ENCODE peak calls at places on chromosomes 6 and 20, in nine cellular contexts. T is psoas muscle, F is pancreas, O is suprapubic skin, P is neural progenitor cell, L is heart left ventricle, Z is GM23338, N is H9, W is heart right ventricle. K is an unnamed sample. For H3K4me1, the result is how much of the 10 kb centered on the place peaks cover.

GRCh38 chr6:44983467-44984365 is 344.4 kb upstream of the RUNX2 start:
- DNase-seq in T (no peak), F (no peak), L (no peak), N (no peak), P (no peak), Z (no peak), W (no peak), O (no peak), K (no peak)

GRCh38 chr6:142683688-142684087 is 261.3 kb downstream of the HIVEP2 start:
- DNase-seq in L (no peak), N (no peak), O (no peak), P (no peak), T (no peak), F (no peak), W (no peak), Z (no peak), K (no peak)

GRCh38 chr20:63520939-63521601 is 505 bp downstream of the PPDPF start:
- DNase-seq in W (peak), T (peak), N (peak), L (peak), P (peak), F (peak), O (peak), Z (peak), K (peak)

GRCh38 chr6:53956068-53956711 is 155.1 kb upstream of the MLIP start:
- DNase-seq in Z (peak), T (peak), P (peak), F (peak), N (peak), O (peak), W (peak), L (peak), K (peak)

GRCh38 chr6:13508711-13509705 is 21.6 kb upstream of the GFOD1 start:
- DNase-seq in P (no peak), Z (peak), O (no peak), N (no peak), T (no peak), F (no peak), L (no peak), W (no peak), K (no peak)

GRCh38 chr6:21740719-21741118 is 147.2 kb downstream of the SOX4 start:
- DNase-seq in P (peak), O (no peak), W (no peak), Z (peak), N (no peak), F (no peak), L (no peak), T (no peak), K (no peak)

GRCh38 chr20:24100370-24101011 is 111.9 kb upstream of the GGTLC1 start:
- DNase-seq in O (no peak), W (peak), N (no peak), P (peak), Z (peak), L (no peak), T (peak), F (no peak), K (peak)

GRCh38 chr6:139161169-139161568 is 26.3 kb downstream of the HECA start:
- DNase-seq in O (no peak), N (no peak), L (no peak), Z (no peak), F (no peak), W (no peak), P (no peak), T (no peak), K (no peak)

GRCh38 chr6:1983850-1984249 is 261.6 kb downstream of the GMDS start:
- DNase-seq in F (no peak), W (no peak), T (no peak), N (no peak), P (no peak), Z (no peak), O (no peak), L (no peak), K (no peak)

GRCh38 chr6:40778918-40779317 is 191.8 kb upstream of the LRFN2 start:
- DNase-seq in P (no peak), Z (no peak), F (no peak), T (no peak), O (no peak), N (no peak), L (no peak), W (no peak), K (no peak)

GRCh38 chr6:26183581-26184408 is 96.6 kb downstream of the HFE start:
- DNase-seq in P (peak), O (no peak), W (peak), T (peak), L (peak), N (peak), F (peak), Z (peak), K (peak)

GRCh38 chr6:20038805-20039204 is 173.5 kb downstream of the MBOAT1 start:
- DNase-seq in L (no peak), W (no peak), O (no peak), P (no peak), Z (no peak), F (no peak), N (no peak), T (no peak), K (no peak)

GRCh38 chr6:132937466-132937906 is 123.1 kb downstream of the RPS12 start:
- DNase-seq in W (peak), Z (peak), F (peak), N (peak), T (no peak), P (peak), O (no peak), L (no peak), K (no peak)

GRCh38 chr6:149264629-149265028 is 52.9 kb upstream of the TAB2 start:
- DNase-seq in F (no peak), O (no peak), N (peak), T (no peak), L (no peak), Z (no peak), W (no peak), P (peak), K (no peak)

GRCh38 chr6:130600880-130601341 is 226.3 kb upstream of the SMLR1 start:
- DNase-seq in F (no peak), O (no peak), N (no peak), W (no peak), T (no peak), Z (peak), L (no peak), P (no peak), K (no peak)

GRCh38 chr6:143579703-143580102 is 68.2 kb upstream of the FUCA2 start:
- DNase-seq in W (peak), F (no peak), N (no peak), T (peak), Z (no peak), O (peak), L (no peak), P (no peak), K (no peak)

GRCh38 chr6:70381436-70381786 is 31.9 kb upstream of the FAM135A start:
- DNase-seq in L (no peak), N (no peak), T (no peak), P (no peak), F (no peak), Z (no peak), W (no peak), O (no peak), K (no peak)

GRCh38 chr6:56279346-56280080 is 32.1 kb upstream of the COL21A1 start:
- DNase-seq in T (no peak), N (no peak), F (no peak), L (no peak), Z (no peak), P (no peak), O (no peak), W (no peak), K (no peak)

GRCh38 chr20:49348563-49348962 is 70.7 kb upstream of the ZNFX1 start:
- DNase-seq in O (no peak), L (no peak), W (no peak), N (no peak), Z (no peak), F (no peak), P (no peak), T (no peak), K (no peak)
- H3K4me1 ChIP-seq in O (under half), L (under half), W (under half), N (under half), Z (under half), F (under half), P (under half), T (under half), K (under half)

GRCh38 chr6:33619166-33619565 is 2.0 kb upstream of the ITPR3 start:
- DNase-seq in L (no peak), P (no peak), O (no peak), N (no peak), T (no peak), W (no peak), F (no peak), Z (no peak), K (no peak)
- TF ChIP-seq CTCF in L (no peak), P (no peak), O (no peak), N (no peak), T (no peak), W (no peak), F (no peak), Z (no peak), K (peak)

GRCh38 chr20:43295263-43295662 is 105.6 kb upstream of the PTPRT start:
- DNase-seq in L (no peak), Z (no peak), W (no peak), F (no peak), N (no peak), P (no peak), T (no peak), O (no peak), K (no peak)
- H3K4me1 ChIP-seq in L (under half), Z (under half), W (under half), F (under half), N (under half), P (under half), T (under half), O (under half), K (under half)

GRCh38 chr6:150354754-150355571 is 13.8 kb upstream of the IYD start:
- DNase-seq in N (no peak), Z (no peak), T (no peak), O (peak), L (no peak), F (no peak), W (no peak), P (no peak), K (no peak)

GRCh38 chr6:150347845-150348244 is 21.0 kb upstream of the IYD start:
- DNase-seq in L (no peak), N (no peak), F (no peak), Z (no peak), W (no peak), P (no peak), O (no peak), T (no peak), K (no peak)

GRCh38 chr6:150353445-150353844 is 15.4 kb upstream of the IYD start:
- DNase-seq in F (no peak), N (no peak), T (no peak), W (no peak), Z (no peak), P (no peak), O (no peak), L (no peak), K (no peak)

GRCh38 chr6:150355932-150356331 is 12.9 kb upstream of the IYD start:
- DNase-seq in T (no peak), Z (no peak), N (peak), W (no peak), L (no peak), P (no peak), F (no peak), O (peak), K (no peak)

DNA sequence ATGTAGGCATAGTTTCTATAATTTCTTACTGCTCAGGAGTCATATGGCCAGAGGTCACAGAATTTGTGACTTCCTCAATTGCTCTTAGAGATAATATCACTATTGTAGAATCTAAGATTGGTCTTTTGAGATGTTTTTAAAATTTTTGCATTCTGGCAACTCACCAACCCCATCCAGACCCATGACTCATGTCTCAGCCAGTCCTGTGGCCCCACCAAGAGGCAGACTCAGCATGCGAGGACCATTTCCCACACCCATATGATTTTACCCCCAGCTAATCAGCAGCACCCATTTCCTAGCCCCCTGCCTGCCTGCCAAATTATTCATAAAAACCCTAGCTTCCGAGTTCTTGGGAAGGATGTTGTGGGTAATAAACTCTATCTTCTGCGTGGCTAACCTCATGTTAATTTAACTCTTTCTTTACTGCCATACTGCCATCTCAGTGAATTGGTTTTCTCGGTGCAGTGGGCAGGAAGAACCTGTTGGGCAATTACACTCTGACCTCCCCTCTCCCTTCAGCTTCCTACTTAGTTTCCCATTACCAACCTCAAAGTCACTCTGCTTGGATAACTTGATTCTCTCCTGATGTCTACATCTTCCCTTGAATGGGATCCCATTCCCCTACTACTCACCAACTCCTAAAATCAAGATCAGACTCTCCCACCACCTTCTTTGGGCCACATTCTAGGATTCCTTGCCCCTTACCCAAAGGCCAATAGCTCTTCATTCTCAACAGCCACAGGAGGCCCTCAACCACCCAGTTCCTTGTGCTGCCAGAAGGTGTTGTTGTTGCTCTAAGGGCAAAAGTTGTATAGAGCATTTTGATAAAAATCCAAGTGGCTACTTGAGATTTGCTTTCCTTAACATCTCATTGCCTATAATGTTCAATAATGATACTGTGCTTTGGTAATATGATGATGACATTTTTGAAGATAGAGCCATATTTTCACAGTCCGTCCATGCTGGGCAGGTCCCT is 16.2 kb upstream of the IYD start:
- DNase-seq in P (no peak), W (no peak), L (no peak), N (no peak), T (no peak), O (peak), F (no peak), Z (no peak), K (no peak)
- TF ChIP-seq CTCF in P (no peak), W (no peak), L (no peak), N (no peak), T (no peak), O (no peak), F (no peak), Z (no peak), K (no peak)

GRCh38 chr20:34983995-34984735 is 28.5 kb downstream of the MYH7B start:
- DNase-seq in Z (peak), W (no peak), F (no peak), N (peak), P (peak), T (no peak), L (peak), O (no peak), K (no peak)

GRCh38 chr20:34984756-34985261 is 29.1 kb downstream of the MYH7B start:
- DNase-seq in Z (no peak), O (no peak), L (peak), N (no peak), T (peak), F (no peak), P (no peak), W (no peak), K (no peak)

GRCh38 chr20:34983089-34983820 is 27.6 kb downstream of the MYH7B start:
- DNase-seq in Z (no peak), P (no peak), W (no peak), L (no peak), T (no peak), N (no peak), O (no peak), F (no peak), K (no peak)

GRCh38 chr20:34980543-34981213 is 25.0 kb downstream of the MYH7B start:
- DNase-seq in O (no peak), P (peak), F (no peak), N (peak), L (peak), T (no peak), W (peak), Z (peak), K (no peak)

DNA sequence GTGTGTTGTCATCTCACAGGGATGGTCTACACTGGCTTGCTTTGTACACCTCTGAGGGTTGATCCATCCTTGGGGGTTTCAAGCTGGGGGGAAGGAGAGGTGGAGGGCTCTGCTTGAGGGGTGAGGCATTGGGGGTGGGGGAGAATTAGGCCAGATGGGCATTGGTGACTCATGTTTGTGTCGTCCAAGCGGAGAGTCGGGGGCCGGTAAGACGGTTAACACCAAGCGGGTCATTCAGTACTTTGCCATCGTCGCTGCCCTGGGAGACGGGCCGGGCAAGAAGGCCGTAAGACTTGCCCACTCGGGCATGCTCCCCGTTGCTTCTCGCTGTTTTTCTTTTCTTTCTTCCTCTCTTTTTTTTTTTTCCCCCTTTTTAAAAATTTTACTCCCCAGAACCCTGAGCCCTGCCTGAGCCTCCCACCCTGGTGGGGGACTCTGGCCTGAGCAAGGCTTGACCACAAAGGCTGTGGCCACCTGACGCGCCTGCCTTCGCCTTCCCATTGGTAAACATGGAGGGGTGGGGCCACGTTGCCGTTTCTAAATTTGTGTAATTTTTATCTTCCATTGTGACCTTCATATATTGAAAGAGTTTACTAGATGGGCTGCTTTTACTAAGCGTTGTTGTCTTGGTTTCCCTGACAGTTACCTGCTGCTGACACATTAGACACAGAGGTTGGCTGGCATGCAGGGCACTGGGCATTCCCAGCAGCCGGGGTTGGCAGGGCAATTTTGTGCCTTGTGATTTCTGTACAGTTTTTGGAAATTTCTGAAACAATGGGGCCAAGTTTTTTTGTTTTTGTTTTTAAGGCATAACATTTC is 26.8 kb downstream of the MYH7B start:
- DNase-seq in N (no peak), F (no peak), T (no peak), Z (no peak), W (no peak), O (no peak), P (no peak), L (peak), K (no peak)
- H3K4me1 ChIP-seq in N (under half), F (under half), T (under half), Z (under half), W (half or more), O (under half), P (under half), L (half or more), K (under half)

DNA sequence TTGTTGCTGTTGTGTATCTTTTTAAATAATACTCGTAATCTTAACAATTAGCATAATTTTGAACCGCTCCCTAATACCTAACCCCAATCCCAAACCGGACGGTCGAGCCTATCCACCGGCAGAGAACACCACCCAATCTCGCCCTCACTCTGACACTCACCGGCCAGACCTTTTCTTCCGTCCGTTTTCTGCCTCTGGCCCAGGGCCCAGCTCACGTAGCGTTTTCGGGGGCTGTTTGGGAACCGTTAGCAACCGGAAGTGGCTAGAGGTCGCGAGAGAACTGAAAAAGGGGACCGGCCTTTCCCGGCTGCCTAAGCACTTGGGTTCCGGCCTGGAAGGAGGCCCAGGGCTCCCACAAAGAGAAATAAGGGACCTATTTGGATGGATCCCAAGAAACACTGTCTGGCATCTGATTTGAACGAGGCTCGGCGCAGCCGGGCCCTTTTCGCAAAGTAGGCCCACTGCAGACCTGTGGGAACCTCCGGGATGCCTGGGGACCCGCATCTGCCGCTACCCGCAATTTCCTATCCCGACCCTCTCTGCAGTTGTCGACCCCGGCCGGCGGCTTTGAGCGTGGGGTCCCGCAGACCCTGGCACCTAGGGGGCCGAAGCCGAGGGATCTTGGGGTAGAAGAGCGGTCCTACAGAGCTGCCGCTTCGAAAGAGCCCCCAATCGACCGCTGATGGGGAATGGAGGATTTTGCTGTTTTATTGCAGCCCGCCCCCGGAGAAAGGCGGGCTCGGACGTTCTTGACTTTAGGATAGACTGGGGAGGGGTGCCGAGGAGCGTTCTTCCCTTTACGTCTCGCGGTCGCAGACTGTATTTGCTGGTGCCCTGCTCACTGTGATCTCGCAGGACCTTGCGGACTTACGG is 4.9 kb upstream of the ZKSCAN8 start:
- DNase-seq in P (peak), F (peak), N (peak), Z (peak), O (peak), T (peak), W (peak), L (peak), K (peak)
- TF ChIP-seq CTCF in P (no peak), F (no peak), N (no peak), Z (no peak), O (no peak), T (no peak), W (no peak), L (no peak), K (no peak)

GRCh38 chr6:35681298-35681697 is 7.4 kb downstream of the FKBP5 start:
- DNase-seq in W (no peak), Z (no peak), L (no peak), O (no peak), N (no peak), T (no peak), F (no peak), P (no peak), K (no peak)
- H3K4me1 ChIP-seq in W (under half), Z (under half), L (under half), O (half or more), N (under half), T (half or more), F (under half), P (under half), K (half or more)